ENCODE peak calls at places on chromosomes 11 and 22, in four cellular contexts. One of them, this sample, is unnamed. For H3K36me3, the result is how much of the 10 kb centered on the place peaks cover.

GRCh38 chr11:86047275-86047991 is 21.5 kb downstream of the PICALM start:
- DNase-seq in right atrium auricular region: no peak
- DNase-seq in BJ: no peak
- DNase-seq in mesenchymal stem cell: peak
- DNase-seq in this sample: no peak

GRCh38 chr11:102225689-102226562 is 91.4 kb upstream of the BIRC3 start:
- DNase-seq in right atrium auricular region: no peak
- DNase-seq in BJ: peak
- DNase-seq in mesenchymal stem cell: peak
- DNase-seq in this sample: no peak

GRCh38 chr11:94845622-94846021 is 77.5 kb downstream of the AMOTL1 start:
- DNase-seq in right atrium auricular region: no peak
- DNase-seq in BJ: no peak
- DNase-seq in mesenchymal stem cell: peak
- DNase-seq in this sample: no peak

GRCh38 chr11:117428186-117428855 is 100.7 kb downstream of the CEP164 start:
- DNase-seq in right atrium auricular region: no peak
- DNase-seq in BJ: no peak
- DNase-seq in mesenchymal stem cell: no peak
- DNase-seq in this sample: no peak

GRCh38 chr22:38719196-38719595 is 13.5 kb downstream of the GTPBP1 start:
- DNase-seq in right atrium auricular region: no peak
- DNase-seq in BJ: no peak
- DNase-seq in mesenchymal stem cell: no peak
- DNase-seq in this sample: no peak

GRCh38 chr11:126284829-126285228 is 1.9 kb downstream of the TIRAP start:
- DNase-seq in right atrium auricular region: peak
- DNase-seq in BJ: peak
- DNase-seq in mesenchymal stem cell: peak
- DNase-seq in this sample: no peak

GRCh38 chr11:131874070-131874469 is 503.7 kb downstream of the NTM start:
- DNase-seq in right atrium auricular region: no peak
- DNase-seq in BJ: no peak
- DNase-seq in mesenchymal stem cell: no peak
- DNase-seq in this sample: no peak

GRCh38 chr11:75239551-75240290 is 853 bp upstream of the TPBGL start:
- DNase-seq in right atrium auricular region: no peak
- DNase-seq in BJ: no peak
- DNase-seq in mesenchymal stem cell: no peak
- DNase-seq in this sample: no peak

GRCh38 chr11:88420165-88420781 is 82.7 kb upstream of the CTSC start:
- DNase-seq in right atrium auricular region: peak
- DNase-seq in BJ: peak
- DNase-seq in mesenchymal stem cell: peak
- DNase-seq in this sample: no peak

GRCh38 chr22:20137671-20138416 is 6.2 kb downstream of the ZDHHC8 start:
- DNase-seq in right atrium auricular region: no peak
- DNase-seq in BJ: no peak
- DNase-seq in mesenchymal stem cell: no peak
- DNase-seq in this sample: no peak

GRCh38 chr11:1422481-1422880 is 32.7 kb downstream of the BRSK2 start:
- DNase-seq in right atrium auricular region: no peak
- DNase-seq in BJ: no peak
- DNase-seq in mesenchymal stem cell: no peak
- DNase-seq in this sample: no peak

GRCh38 chr22:40153186-40153585 is 24.5 kb upstream of the TNRC6B start:
- DNase-seq in right atrium auricular region: no peak
- DNase-seq in BJ: no peak
- DNase-seq in mesenchymal stem cell: no peak
- DNase-seq in this sample: no peak

GRCh38 chr22:49973018-49973965 is 12.7 kb downstream of the PIM3 start:
- DNase-seq in right atrium auricular region: no peak
- DNase-seq in BJ: no peak
- DNase-seq in mesenchymal stem cell: peak
- DNase-seq in this sample: no peak

GRCh38 chr11:11408436-11409221 is 55.6 kb upstream of the CSNK2A3 start:
- DNase-seq in right atrium auricular region: no peak
- DNase-seq in BJ: no peak
- DNase-seq in mesenchymal stem cell: peak
- DNase-seq in this sample: no peak

GRCh38 chr22:25347752-25348102 is 128.3 kb downstream of the CRYBB2 start:
- DNase-seq in right atrium auricular region: no peak
- DNase-seq in BJ: no peak
- DNase-seq in mesenchymal stem cell: no peak
- DNase-seq in this sample: no peak

GRCh38 chr11:33461319-33461718 is 204.1 kb downstream of the HIPK3 start:
- DNase-seq in right atrium auricular region: no peak
- DNase-seq in BJ: no peak
- DNase-seq in mesenchymal stem cell: no peak
- DNase-seq in this sample: no peak

GRCh38 chr22:50087646-50088045 is 2.2 kb upstream of the MOV10L1 start:
- DNase-seq in right atrium auricular region: no peak
- DNase-seq in BJ: no peak
- DNase-seq in mesenchymal stem cell: no peak
- DNase-seq in this sample: no peak

GRCh38 chr22:44550666-44551491 is 52.8 kb upstream of the RTL6 start:
- DNase-seq in right atrium auricular region: no peak
- DNase-seq in BJ: peak
- DNase-seq in mesenchymal stem cell: peak
- DNase-seq in this sample: no peak

GRCh38 chr22:20060700-20061480 is 19.2 kb upstream of the DGCR8 start:
- DNase-seq in right atrium auricular region: no peak
- DNase-seq in BJ: no peak
- DNase-seq in mesenchymal stem cell: no peak
- DNase-seq in this sample: no peak

GRCh38 chr11:2375341-2375853 is 1.7 kb upstream of the CD81 start:
- DNase-seq in right atrium auricular region: no peak
- DNase-seq in BJ: no peak
- DNase-seq in mesenchymal stem cell: no peak
- DNase-seq in this sample: no peak

GRCh38 chr11:75874942-75875341 is 59.9 kb downstream of the UVRAG start:
- DNase-seq in right atrium auricular region: no peak
- DNase-seq in BJ: no peak
- DNase-seq in mesenchymal stem cell: no peak
- DNase-seq in this sample: no peak

GRCh38 chr11:117584056-117584830 is 212.8 kb downstream of the DSCAML1 start:
- DNase-seq in right atrium auricular region: no peak
- DNase-seq in BJ: no peak
- DNase-seq in mesenchymal stem cell: no peak
- DNase-seq in this sample: no peak

GRCh38 chr11:2420502-2421225 is 20.1 kb downstream of the TSSC4 start:
- DNase-seq in right atrium auricular region: peak
- DNase-seq in BJ: no peak
- DNase-seq in mesenchymal stem cell: peak
- DNase-seq in this sample: peak

GRCh38 chr11:81987829-81988472 is 745.7 kb downstream of the FAM181B start:
- DNase-seq in right atrium auricular region: peak
- DNase-seq in BJ: no peak
- DNase-seq in mesenchymal stem cell: peak
- DNase-seq in this sample: no peak

GRCh38 chr22:46587067-46587471 is 33.1 kb upstream of the GRAMD4 start:
- DNase-seq in right atrium auricular region: no peak
- DNase-seq in BJ: no peak
- DNase-seq in mesenchymal stem cell: no peak
- DNase-seq in this sample: no peak

GRCh38 chr11:64007160-64007628 is 21.0 kb downstream of the OTUB1 start:
- DNase-seq in right atrium auricular region: peak
- DNase-seq in BJ: no peak
- DNase-seq in mesenchymal stem cell: peak
- DNase-seq in this sample: no peak

GRCh38 chr11:103529217-103529684 is 420.0 kb downstream of the DYNC2H1 start:
- DNase-seq in right atrium auricular region: no peak
- DNase-seq in BJ: peak
- DNase-seq in mesenchymal stem cell: peak
- DNase-seq in this sample: no peak
- H3K36me3 ChIP-seq in right atrium auricular region: under half
- H3K36me3 ChIP-seq in BJ: under half
- H3K36me3 ChIP-seq in mesenchymal stem cell: under half
- H3K36me3 ChIP-seq in this sample: under half

DNA sequence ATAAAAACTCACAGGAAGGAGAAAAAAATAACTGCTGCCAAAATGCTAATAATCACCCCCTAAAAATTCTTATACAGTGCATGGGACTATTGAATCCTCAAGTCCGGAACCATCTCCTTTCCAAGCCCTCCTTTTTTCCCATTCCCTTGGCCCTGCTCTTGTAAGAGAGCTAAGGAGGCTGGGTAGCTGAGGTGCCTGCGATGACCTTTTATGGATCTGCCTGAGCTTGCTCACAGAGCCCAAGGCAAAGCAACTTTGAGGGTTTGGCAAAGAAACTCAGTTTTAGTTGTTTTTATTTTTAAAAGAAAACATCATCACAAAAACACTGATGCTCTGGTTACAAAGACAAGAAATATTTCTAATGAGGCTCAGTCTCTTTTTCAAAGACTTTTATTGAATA is 334.3 kb downstream of the TTC28 start:
- DNase-seq in right atrium auricular region: no peak
- DNase-seq in BJ: no peak
- DNase-seq in mesenchymal stem cell: no peak
- DNase-seq in this sample: no peak
- H3K36me3 ChIP-seq in right atrium auricular region: under half
- H3K36me3 ChIP-seq in BJ: under half
- H3K36me3 ChIP-seq in mesenchymal stem cell: under half
- H3K36me3 ChIP-seq in this sample: under half

GRCh38 chr22:29272624-29273023 is 4.6 kb downstream of the EWSR1 start:
- DNase-seq in right atrium auricular region: no peak
- DNase-seq in BJ: no peak
- DNase-seq in mesenchymal stem cell: no peak
- DNase-seq in this sample: no peak

GRCh38 chr22:29275167-29275566 is 7.1 kb downstream of the EWSR1 start:
- DNase-seq in right atrium auricular region: no peak
- DNase-seq in BJ: no peak
- DNase-seq in mesenchymal stem cell: no peak
- DNase-seq in this sample: no peak

GRCh38 chr22:29275819-29276565 is 7.9 kb downstream of the EWSR1 start:
- DNase-seq in right atrium auricular region: no peak
- DNase-seq in BJ: no peak
- DNase-seq in mesenchymal stem cell: no peak
- DNase-seq in this sample: no peak

GRCh38 chr22:29277927-29278326 is 9.9 kb downstream of the EWSR1 start:
- DNase-seq in right atrium auricular region: no peak
- DNase-seq in BJ: no peak
- DNase-seq in mesenchymal stem cell: no peak
- DNase-seq in this sample: no peak
- H3K36me3 ChIP-seq in right atrium auricular region: half or more
- H3K36me3 ChIP-seq in BJ: under half
- H3K36me3 ChIP-seq in mesenchymal stem cell: under half
- H3K36me3 ChIP-seq in this sample: under half

GRCh38 chr11:65188486-65188885 is 6.8 kb downstream of the CAPN1 start:
- DNase-seq in right atrium auricular region: no peak
- DNase-seq in BJ: no peak
- DNase-seq in mesenchymal stem cell: no peak
- DNase-seq in this sample: no peak
- H3K36me3 ChIP-seq in right atrium auricular region: half or more
- H3K36me3 ChIP-seq in BJ: under half
- H3K36me3 ChIP-seq in mesenchymal stem cell: half or more
- H3K36me3 ChIP-seq in this sample: under half

GRCh38 chr11:47788181-47788580 is 21.0 kb upstream of the FNBP4 start:
- DNase-seq in right atrium auricular region: no peak
- DNase-seq in BJ: no peak
- DNase-seq in mesenchymal stem cell: no peak
- DNase-seq in this sample: no peak
- H3K36me3 ChIP-seq in right atrium auricular region: under half
- H3K36me3 ChIP-seq in BJ: under half
- H3K36me3 ChIP-seq in mesenchymal stem cell: under half
- H3K36me3 ChIP-seq in this sample: under half

DNA sequence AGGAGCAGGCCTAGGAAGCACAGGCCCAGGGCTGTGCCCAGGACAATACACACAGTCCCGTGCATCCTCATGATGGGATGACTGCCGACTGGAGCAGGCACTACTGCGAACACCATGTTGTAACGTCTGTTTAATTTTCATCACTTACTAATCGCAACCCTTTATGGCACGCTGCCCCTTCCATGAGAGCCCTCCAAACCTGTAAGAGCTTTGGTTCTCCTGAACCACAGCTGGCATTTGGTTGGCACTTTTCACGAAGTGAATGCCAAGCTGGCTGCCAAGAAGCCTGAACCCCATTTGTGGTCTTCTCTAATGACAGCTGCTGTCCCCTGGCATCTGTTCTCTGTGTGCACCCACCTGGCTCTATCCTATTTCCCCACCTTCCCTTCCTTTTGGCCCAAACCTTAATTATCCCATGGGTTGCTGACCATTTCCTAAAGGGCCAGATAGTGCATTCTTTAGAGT is 36.5 kb downstream of the APOL1 start:
- DNase-seq in right atrium auricular region: no peak
- DNase-seq in BJ: no peak
- DNase-seq in mesenchymal stem cell: no peak
- DNase-seq in this sample: no peak
- H3K36me3 ChIP-seq in right atrium auricular region: half or more
- H3K36me3 ChIP-seq in BJ: half or more
- H3K36me3 ChIP-seq in mesenchymal stem cell: half or more
- H3K36me3 ChIP-seq in this sample: half or more

This sample was measured in iPS DF 6.9.